ENCODE peak calls at places on chromosome 12, in six cellular contexts. R, G, L, Y, U and I are unnamed samples.

GRCh38 chr12:95648990-95649791 is 97.9 kb upstream of the USP44 start:
- DNase-seq in R (peak), G (no peak), L (no peak), Y (no peak), U (peak), I (no peak)

GRCh38 chr12:8065991-8066594 is at the start of gene C3AR1:
- DNase-seq in R (no peak), G (no peak), L (no peak), Y (no peak), U (peak), I (no peak)

GRCh38 chr12:87793134-87793533 is 236.1 kb downstream of the C12orf50 start:
- DNase-seq in R (no peak), G (no peak), L (no peak), Y (no peak), U (no peak), I (no peak)

GRCh38 chr12:43816168-43816567 is 10.1 kb upstream of the TWF1 start:
- DNase-seq in R (no peak), G (no peak), L (no peak), Y (no peak), U (no peak), I (no peak)

GRCh38 chr12:52121848-52122838 is 42.6 kb downstream of the SMIM41 start:
- DNase-seq in R (peak), G (peak), L (peak), Y (peak), U (no peak), I (no peak)

GRCh38 chr12:56521590-56522371 is at the start of gene RBMS2:
- DNase-seq in R (peak), G (peak), L (peak), Y (peak), U (peak), I (peak)

GRCh38 chr12:1872448-1872847 is 46.0 kb downstream of the CACNA2D4 start:
- DNase-seq in R (no peak), G (no peak), L (no peak), Y (no peak), U (no peak), I (peak)

GRCh38 chr12:92927055-92927435 is 2.0 kb downstream of the EEA1 start:
- DNase-seq in R (no peak), G (peak), L (no peak), Y (no peak), U (no peak), I (no peak)

GRCh38 chr12:104083769-104084475 is 19.6 kb downstream of the HCFC2 start:
- DNase-seq in R (no peak), G (no peak), L (no peak), Y (no peak), U (no peak), I (no peak)

GRCh38 chr12:11917501-11917900 is 153.2 kb upstream of the BCL2L14 start:
- DNase-seq in R (no peak), G (no peak), L (no peak), Y (no peak), U (no peak), I (no peak)

GRCh38 chr12:120115692-120116442 is 686 bp downstream of the RAB35 start:
- DNase-seq in R (peak), G (no peak), L (peak), Y (peak), U (no peak), I (no peak)

GRCh38 chr12:27787559-27787958 is 7.5 kb upstream of the MANSC4 start:
- DNase-seq in R (no peak), G (no peak), L (no peak), Y (no peak), U (no peak), I (no peak)

GRCh38 chr12:22396735-22397134 is 62.2 kb upstream of the ST8SIA1 start:
- DNase-seq in R (no peak), G (no peak), L (no peak), Y (no peak), U (no peak), I (no peak)

GRCh38 chr12:88736031-88736430 is 155.8 kb upstream of the KITLG start:
- DNase-seq in R (no peak), G (no peak), L (no peak), Y (no peak), U (no peak), I (no peak)

GRCh38 chr12:64528616-64529015 is 76.7 kb downstream of the TBK1 start:
- DNase-seq in R (no peak), G (no peak), L (no peak), Y (no peak), U (no peak), I (no peak)

GRCh38 chr12:101828463-101829196 is 2.1 kb downstream of the GNPTAB start:
- DNase-seq in R (no peak), G (no peak), L (no peak), Y (no peak), U (no peak), I (no peak)

GRCh38 chr12:96578526-96579125 is 89.2 kb downstream of the CFAP54 start:
- DNase-seq in R (peak), G (peak), L (no peak), Y (no peak), U (peak), I (no peak)

GRCh38 chr12:76042147-76042546 is 10.6 kb upstream of the PHLDA1 start:
- DNase-seq in R (no peak), G (no peak), L (no peak), Y (no peak), U (no peak), I (no peak)

GRCh38 chr12:124695861-124696260 is 128.4 kb upstream of the NCOR2 start:
- DNase-seq in R (no peak), G (peak), L (no peak), Y (no peak), U (no peak), I (no peak)

GRCh38 chr12:98595152-98595988 is 1.9 kb downstream of the SLC25A3 start:
- DNase-seq in R (peak), G (no peak), L (no peak), Y (no peak), U (peak), I (peak)

GRCh38 chr12:29921307-29921706 is 137.6 kb upstream of the TMTC1 start:
- DNase-seq in R (peak), G (no peak), L (no peak), Y (no peak), U (no peak), I (no peak)

GRCh38 chr12:27818421-27818918 is 38.4 kb upstream of the MANSC4 start:
- DNase-seq in R (no peak), G (no peak), L (no peak), Y (no peak), U (no peak), I (no peak)

GRCh38 chr12:124588689-124589318 is 21.4 kb upstream of the NCOR2 start:
- DNase-seq in R (peak), G (no peak), L (no peak), Y (no peak), U (no peak), I (no peak)

GRCh38 chr12:103827800-103828440 is 13.1 kb downstream of the NT5DC3 start:
- DNase-seq in R (no peak), G (no peak), L (no peak), Y (no peak), U (no peak), I (no peak)

GRCh38 chr12:103664626-103665025 is 77.6 kb downstream of the STAB2 start:
- DNase-seq in R (no peak), G (no peak), L (no peak), Y (no peak), U (no peak), I (no peak)

GRCh38 chr12:85949253-85949652 is 75.2 kb downstream of the NTS start:
- DNase-seq in R (no peak), G (peak), L (no peak), Y (no peak), U (no peak), I (no peak)

GRCh38 chr12:20120296-20120695 is 248.0 kb upstream of the PDE3A start:
- DNase-seq in R (no peak), G (no peak), L (no peak), Y (no peak), U (peak), I (no peak)

GRCh38 chr12:47862157-47862556 is 42.5 kb upstream of the HDAC7 start:
- DNase-seq in R (no peak), G (no peak), L (no peak), Y (no peak), U (no peak), I (no peak)

GRCh38 chr12:47577213-47577612 is 128.6 kb downstream of the RPAP3 start:
- DNase-seq in R (no peak), G (no peak), L (no peak), Y (no peak), U (no peak), I (no peak)

GRCh38 chr12:101459642-101460346 is 15.3 kb upstream of the SPIC start:
- DNase-seq in R (peak), G (no peak), L (no peak), Y (no peak), U (no peak), I (no peak)

GRCh38 chr12:69388371-69388770 is 28.8 kb downstream of the YEATS4 start:
- DNase-seq in R (peak), G (no peak), L (no peak), Y (no peak), U (peak), I (no peak)

GRCh38 chr12:27790179-27790578 is 10.1 kb upstream of the MANSC4 start:
- DNase-seq in R (no peak), G (no peak), L (no peak), Y (no peak), U (no peak), I (no peak)

GRCh38 chr12:57461326-57461903 is 1.8 kb downstream of the GLI1 start:
- DNase-seq in R (peak), G (peak), L (peak), Y (peak), U (no peak), I (no peak)

GRCh38 chr12:6124411-6125151 is at the start of gene VWF:
- DNase-seq in R (peak), G (peak), L (no peak), Y (no peak), U (no peak), I (no peak)

GRCh38 chr12:12693111-12693671 is 2.8 kb downstream of the GPR19 start:
- DNase-seq in R (no peak), G (no peak), L (no peak), Y (no peak), U (no peak), I (no peak)

GRCh38 chr12:79557690-79558315 is 133.0 kb downstream of the PAWR start:
- DNase-seq in R (no peak), G (no peak), L (no peak), Y (no peak), U (no peak), I (no peak)

GRCh38 chr12:23950775-23951391 is 1.4 kb upstream of the SOX5 start:
- DNase-seq in R (no peak), G (peak), L (peak), Y (no peak), U (no peak), I (no peak)

GRCh38 chr12:128833418-128833817 is 9.7 kb upstream of the SLC15A4 start:
- DNase-seq in R (no peak), G (no peak), L (no peak), Y (no peak), U (no peak), I (no peak)

GRCh38 chr12:118355838-118356237 is 16.9 kb downstream of the TAOK3 start:
- DNase-seq in R (no peak), G (no peak), L (no peak), Y (no peak), U (no peak), I (no peak)

GRCh38 chr12:118356809-118357326 is 15.8 kb downstream of the TAOK3 start:
- DNase-seq in R (peak), G (no peak), L (no peak), Y (no peak), U (no peak), I (no peak)

GRCh38 chr12:118358607-118359540 is 13.8 kb downstream of the TAOK3 start:
- DNase-seq in R (no peak), G (no peak), L (no peak), Y (no peak), U (no peak), I (no peak)

GRCh38 chr12:118358008-118358359 is 14.7 kb downstream of the TAOK3 start:
- DNase-seq in R (no peak), G (no peak), L (no peak), Y (no peak), U (no peak), I (no peak)

DNA sequence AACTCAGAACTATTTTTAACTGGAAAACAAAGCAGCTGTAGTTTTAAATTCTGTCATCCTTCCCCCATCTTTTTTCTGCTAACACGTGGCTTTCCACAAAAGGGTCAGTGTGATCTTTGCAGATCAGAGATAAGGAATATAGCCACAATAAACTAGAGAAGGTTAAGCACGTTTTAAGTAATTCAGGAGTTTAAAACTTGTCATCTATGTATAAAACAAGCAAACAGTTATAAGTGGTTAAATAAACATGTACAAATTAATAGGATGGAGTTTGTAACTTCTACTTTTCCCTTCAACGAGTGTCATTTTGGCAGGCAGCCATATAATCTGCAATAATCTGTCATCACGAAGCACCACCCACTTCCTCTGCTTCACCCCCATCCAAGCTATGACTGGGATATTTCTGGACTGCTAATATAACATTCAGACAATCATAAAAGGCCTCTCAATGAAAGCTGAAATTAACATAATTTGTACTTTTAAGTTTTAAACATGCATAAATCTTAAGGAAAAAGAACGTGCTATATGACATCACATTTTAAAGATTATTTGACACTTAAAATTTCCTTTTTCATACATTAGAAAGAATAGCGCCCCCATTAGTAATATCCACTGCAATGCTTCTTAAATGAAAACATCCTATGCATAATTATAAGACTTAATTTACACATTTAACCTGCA is 15.2 kb downstream of the TAOK3 start:
- DNase-seq in R (no peak), G (no peak), L (no peak), Y (no peak), U (no peak), I (no peak)
- TF ChIP-seq CTCF in R (no peak), G (peak), L (no peak), Y (no peak), U (no peak), I (no peak)

DNA sequence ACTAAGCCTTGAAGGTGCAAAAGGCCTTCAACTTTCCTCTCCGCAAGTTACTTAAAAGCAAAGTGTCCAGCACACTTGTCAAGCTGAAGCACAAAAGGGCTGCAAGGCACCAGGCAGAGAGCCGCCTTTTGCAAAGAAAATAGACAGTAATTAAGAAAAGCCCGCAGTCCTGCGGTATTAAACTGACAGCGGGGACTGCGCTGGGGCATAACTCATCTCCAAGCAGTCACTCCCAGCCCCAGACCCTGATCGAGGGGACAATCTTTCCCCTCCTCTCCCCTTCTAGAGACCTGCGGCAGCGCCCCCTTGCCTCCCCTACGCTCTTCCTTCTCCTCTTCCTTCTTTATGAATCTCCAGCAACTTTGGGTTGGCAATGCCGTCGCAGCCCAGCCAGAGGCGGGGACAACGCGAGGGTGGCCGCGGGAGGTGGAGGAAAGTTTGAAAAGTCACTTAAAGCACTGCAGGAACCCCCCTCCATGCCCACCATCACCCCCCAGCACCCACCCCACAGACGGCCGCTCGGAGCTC is 200.9 kb upstream of the CAND1 start:
- DNase-seq in R (no peak), G (peak), L (peak), Y (no peak), U (no peak), I (no peak)
- TF ChIP-seq CTCF in R (no peak), G (peak), L (no peak), Y (no peak), U (peak), I (peak)

GRCh38 chr12:3962661-3963483 is 89.7 kb upstream of the PARP11 start:
- DNase-seq in R (no peak), G (no peak), L (no peak), Y (no peak), U (no peak), I (peak)
- TF ChIP-seq CTCF in R (no peak), G (no peak), L (no peak), Y (no peak), U (no peak), I (no peak)

DNA sequence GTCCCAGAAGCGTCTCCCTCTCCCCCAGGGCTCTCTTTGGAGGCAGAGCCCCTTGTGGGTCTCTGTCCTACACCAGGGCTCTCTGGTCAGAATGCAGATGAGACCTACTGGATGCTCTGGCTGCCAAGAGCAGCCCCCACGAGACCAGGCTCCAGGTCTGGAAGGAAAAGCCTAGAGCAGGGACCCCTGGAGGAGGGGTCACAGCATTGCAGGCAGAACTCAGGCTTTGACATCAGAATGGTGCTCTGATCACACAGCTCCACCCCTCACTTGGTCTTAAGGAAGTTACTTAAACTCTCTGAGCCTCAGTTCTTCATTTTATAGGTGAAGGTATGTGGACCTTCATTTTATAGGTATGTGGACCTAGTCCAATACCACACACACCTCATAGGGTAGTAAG is 83.1 kb downstream of the ARL6IP4 start:
- DNase-seq in R (no peak), G (peak), L (peak), Y (peak), U (no peak), I (no peak)
- TF ChIP-seq CTCF in R (no peak), G (peak), L (peak), Y (peak), U (peak), I (peak)

GRCh38 chr12:823043-823698 is 70.8 kb downstream of the WNK1 start:
- DNase-seq in R (no peak), G (no peak), L (no peak), Y (no peak), U (no peak), I (no peak)

GRCh38 chr12:820336-820735 is 68.0 kb downstream of the WNK1 start:
- DNase-seq in R (no peak), G (no peak), L (no peak), Y (no peak), U (no peak), I (no peak)

GRCh38 chr12:817941-818600 is 65.7 kb downstream of the WNK1 start:
- DNase-seq in R (no peak), G (no peak), L (no peak), Y (no peak), U (no peak), I (no peak)

DNA sequence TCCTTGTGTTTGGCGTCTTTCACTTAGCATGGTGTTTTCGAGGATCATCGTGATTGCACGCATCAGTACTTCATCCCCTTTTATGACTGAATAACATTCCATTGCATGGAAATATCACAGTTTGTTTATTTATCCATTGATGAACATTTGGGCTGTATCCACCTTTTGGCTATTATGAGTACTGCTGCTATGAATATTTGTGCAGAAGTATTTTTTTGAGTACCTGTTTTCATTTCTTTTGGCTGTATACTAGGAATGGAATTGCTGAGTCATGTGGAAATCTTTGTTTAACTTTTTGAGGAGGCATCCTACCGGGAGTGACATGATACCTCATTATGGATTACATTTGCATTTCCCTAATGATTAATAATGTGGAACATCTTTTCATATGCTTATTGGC is 66.4 kb downstream of the WNK1 start:
- DNase-seq in R (no peak), G (no peak), L (no peak), Y (no peak), U (no peak), I (no peak)
- TF ChIP-seq CTCF in R (no peak), G (no peak), L (no peak), Y (no peak), U (no peak), I (no peak)